ENCODE peak calls at places on chromosomes 3 and 15, in eight cellular contexts. V is pancreas; Q is fibroblast of lung; O is CD4-positive, CD25-positive, alpha-beta regulatory T cell; E is GM23338; N is CD4-positive, alpha-beta memory T cell; U is right atrium auricular region; I is ovary. D is an unnamed sample. For H3K36me3, the result is how much of the 10 kb centered on the place peaks cover.

GRCh38 chr3:184042617-184043016 is 10.2 kb upstream of the HTR3C start:
- DNase-seq in V (no peak), Q (no peak), O (no peak), E (no peak), N (no peak), U (no peak), I (no peak), D (no peak)

GRCh38 chr15:69881760-69882159 is 216.0 kb downstream of the TLE3 start:
- DNase-seq in V (no peak), Q (no peak), O (no peak), E (no peak), N (no peak), U (no peak), I (no peak), D (no peak)

GRCh38 chr3:102449341-102449740 is 14.5 kb downstream of the ZPLD1 start:
- DNase-seq in V (no peak), Q (peak), O (no peak), E (no peak), N (no peak), U (no peak), I (no peak), D (no peak)

GRCh38 chr15:51621917-51622268 is 678 bp downstream of the DMXL2 start:
- DNase-seq in V (peak), Q (peak), O (no peak), E (peak), N (no peak), U (peak), I (peak), D (no peak)

GRCh38 chr3:77147836-77148578 is 108.1 kb downstream of the ROBO2 start:
- DNase-seq in V (no peak), Q (peak), O (no peak), E (peak), N (no peak), U (no peak), I (no peak), D (no peak)

GRCh38 chr3:196941846-196942225 is 492 bp downstream of the NCBP2 start:
- DNase-seq in V (no peak), Q (peak), O (peak), E (peak), N (peak), U (no peak), I (no peak), D (no peak)

GRCh38 chr3:76369170-76369569 is 583.8 kb upstream of the ZNF717 start:
- DNase-seq in V (no peak), Q (peak), O (no peak), E (peak), N (no peak), U (no peak), I (no peak), D (no peak)

GRCh38 chr15:51493892-51494291 is 128.7 kb downstream of the DMXL2 start:
- DNase-seq in V (no peak), Q (peak), O (no peak), E (no peak), N (no peak), U (no peak), I (no peak), D (no peak)

GRCh38 chr15:70188286-70188685 is 90.6 kb upstream of the TLE3 start:
- DNase-seq in V (no peak), Q (no peak), O (no peak), E (no peak), N (no peak), U (no peak), I (no peak), D (no peak)

GRCh38 chr15:41777421-41777973 is 3.2 kb downstream of the MAPKBP1 start:
- DNase-seq in V (no peak), Q (peak), O (no peak), E (no peak), N (no peak), U (no peak), I (no peak), D (no peak)

GRCh38 chr3:194884649-194885315 is 199.1 kb downstream of the FAM43A start:
- DNase-seq in V (no peak), Q (no peak), O (no peak), E (no peak), N (no peak), U (peak), I (no peak), D (peak)

GRCh38 chr3:101671014-101671413 is 5.9 kb downstream of the ZBTB11 start:
- DNase-seq in V (no peak), Q (no peak), O (no peak), E (no peak), N (no peak), U (no peak), I (no peak), D (no peak)

GRCh38 chr3:112011376-112011940 is 12.7 kb downstream of the TAGLN3 start:
- DNase-seq in V (no peak), Q (no peak), O (no peak), E (no peak), N (no peak), U (no peak), I (no peak), D (no peak)

GRCh38 chr3:39192490-39193092 is at the start of gene XIRP1:
- DNase-seq in V (no peak), Q (peak), O (no peak), E (no peak), N (no peak), U (no peak), I (no peak), D (no peak)

GRCh38 chr15:48176957-48177356 is 1.1 kb downstream of the MYEF2 start:
- DNase-seq in V (no peak), Q (no peak), O (no peak), E (no peak), N (no peak), U (no peak), I (no peak), D (no peak)

GRCh38 chr15:67133026-67133425 is 67.6 kb downstream of the SMAD3 start:
- DNase-seq in V (no peak), Q (no peak), O (no peak), E (no peak), N (no peak), U (no peak), I (no peak), D (no peak)

GRCh38 chr3:11582123-11582968 is 61.4 kb downstream of the VGLL4 start:
- DNase-seq in V (peak), Q (peak), O (no peak), E (peak), N (no peak), U (peak), I (peak), D (peak)

GRCh38 chr15:74608776-74609175 is 6.9 kb upstream of the CLK3 start:
- DNase-seq in V (no peak), Q (no peak), O (no peak), E (no peak), N (no peak), U (no peak), I (no peak), D (no peak)

GRCh38 chr15:85149460-85150129 is 167.9 kb downstream of the PDE8A start:
- DNase-seq in V (no peak), Q (peak), O (no peak), E (no peak), N (no peak), U (no peak), I (no peak), D (no peak)

GRCh38 chr3:21618695-21619094 is 132.3 kb downstream of the ZNF385D start:
- DNase-seq in V (no peak), Q (no peak), O (no peak), E (no peak), N (no peak), U (no peak), I (no peak), D (no peak)

GRCh38 chr3:32614956-32615355 is 44.3 kb upstream of the DYNC1LI1 start:
- DNase-seq in V (no peak), Q (peak), O (no peak), E (no peak), N (no peak), U (no peak), I (no peak), D (no peak)

GRCh38 chr3:99641984-99642383 is 3.6 kb downstream of the COL8A1 start:
- DNase-seq in V (no peak), Q (no peak), O (no peak), E (no peak), N (no peak), U (no peak), I (no peak), D (no peak)

GRCh38 chr3:12835005-12835665 is 6.2 kb downstream of the RPL32 start:
- DNase-seq in V (no peak), Q (no peak), O (no peak), E (no peak), N (no peak), U (no peak), I (no peak), D (no peak)
- H3K36me3 ChIP-seq in V (half or more), Q (half or more), O (half or more), E (half or more), N (half or more), U (half or more), I (under half), D (half or more)

GRCh38 chr15:60353245-60353940 is 44.4 kb downstream of the ANXA2 start:
- DNase-seq in V (no peak), Q (peak), O (no peak), E (no peak), N (no peak), U (no peak), I (no peak), D (peak)

GRCh38 chr15:60352525-60352924 is 45.3 kb downstream of the ANXA2 start:
- DNase-seq in V (no peak), Q (no peak), O (no peak), E (no peak), N (no peak), U (no peak), I (no peak), D (peak)

GRCh38 chr15:60349589-60349988 is 48.2 kb downstream of the ANXA2 start:
- DNase-seq in V (no peak), Q (no peak), O (no peak), E (no peak), N (no peak), U (no peak), I (no peak), D (no peak)

GRCh38 chr15:60350121-60350520 is 47.7 kb downstream of the ANXA2 start:
- DNase-seq in V (no peak), Q (no peak), O (no peak), E (no peak), N (no peak), U (no peak), I (no peak), D (no peak)

DNA sequence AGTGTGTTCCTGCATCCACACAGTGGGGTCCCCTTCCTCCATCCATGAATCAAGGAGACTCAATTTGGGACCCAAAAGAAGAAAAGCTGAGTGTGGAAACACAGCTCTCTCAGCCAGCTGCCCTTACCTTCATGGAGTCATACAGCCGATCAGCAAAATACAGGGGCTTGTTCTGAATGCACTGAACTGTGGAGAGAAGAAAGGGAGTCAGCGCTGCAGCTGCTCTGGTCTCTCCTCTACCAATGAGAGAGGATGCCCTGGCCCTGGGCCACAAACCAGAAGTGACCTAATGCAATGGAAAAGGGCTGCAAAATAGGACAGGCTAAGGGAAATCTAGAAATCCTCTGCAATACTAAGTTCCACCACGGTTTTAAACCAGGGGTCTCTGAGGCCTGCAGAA is 46.7 kb downstream of the ANXA2 start:
- DNase-seq in V (no peak), Q (peak), O (no peak), E (no peak), N (no peak), U (no peak), I (no peak), D (no peak)
- H3K36me3 ChIP-seq in V (under half), Q (under half), O (half or more), E (under half), N (half or more), U (half or more), I (under half), D (half or more)

GRCh38 chr3:15711281-15711680 is 86.5 kb downstream of the ANKRD28 start:
- DNase-seq in V (no peak), Q (no peak), O (no peak), E (no peak), N (no peak), U (no peak), I (no peak), D (no peak)

GRCh38 chr3:15713364-15713763 is 84.4 kb downstream of the ANKRD28 start:
- DNase-seq in V (no peak), Q (no peak), O (no peak), E (no peak), N (no peak), U (no peak), I (no peak), D (no peak)

GRCh38 chr3:15708882-15709677 is 88.7 kb downstream of the ANKRD28 start:
- DNase-seq in V (no peak), Q (peak), O (no peak), E (no peak), N (no peak), U (no peak), I (no peak), D (no peak)

GRCh38 chr3:15716178-15716577 is 81.6 kb downstream of the ANKRD28 start:
- DNase-seq in V (no peak), Q (no peak), O (no peak), E (no peak), N (no peak), U (no peak), I (no peak), D (no peak)

DNA sequence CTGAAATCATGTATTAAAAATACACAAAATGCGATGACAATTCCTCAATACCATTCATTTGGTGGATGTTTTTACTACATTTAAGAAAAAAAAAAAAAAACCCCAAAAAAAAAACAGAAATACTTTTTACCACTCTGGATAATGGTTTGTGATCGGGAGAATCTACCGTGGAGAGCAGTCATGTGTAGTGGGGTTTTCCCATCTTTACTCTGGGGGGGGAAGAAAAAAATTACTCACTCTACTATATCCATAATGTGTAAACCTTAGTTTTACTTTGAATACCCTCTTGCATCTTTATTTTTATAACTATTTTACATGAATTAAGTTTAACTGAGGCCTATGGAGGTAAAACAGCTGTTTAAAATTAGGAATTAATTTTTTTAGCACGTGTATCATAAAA is 83.3 kb downstream of the ANKRD28 start:
- DNase-seq in V (no peak), Q (no peak), O (no peak), E (no peak), N (no peak), U (no peak), I (no peak), D (no peak)
- H3K36me3 ChIP-seq in V (under half), Q (under half), O (under half), E (under half), N (under half), U (under half), I (under half), D (under half)

GRCh38 chr3:128107809-128108208 is 15.8 kb downstream of the RUVBL1 start:
- DNase-seq in V (no peak), Q (peak), O (no peak), E (no peak), N (no peak), U (no peak), I (no peak), D (no peak)
- H3K36me3 ChIP-seq in V (under half), Q (under half), O (under half), E (under half), N (under half), U (under half), I (under half), D (under half)

GRCh38 chr3:169969696-169970095 is 3.1 kb downstream of the SEC62 start:
- DNase-seq in V (no peak), Q (no peak), O (no peak), E (no peak), N (no peak), U (no peak), I (no peak), D (no peak)
- H3K36me3 ChIP-seq in V (under half), Q (under half), O (under half), E (under half), N (under half), U (under half), I (under half), D (under half)

GRCh38 chr3:138030881-138031280 is 20.9 kb downstream of the CLDN18 start:
- DNase-seq in V (no peak), Q (no peak), O (no peak), E (no peak), N (no peak), U (no peak), I (no peak), D (no peak)
- H3K36me3 ChIP-seq in V (under half), Q (under half), O (under half), E (under half), N (under half), U (under half), I (under half), D (under half)

GRCh38 chr15:65509321-65509720 is 8.2 kb downstream of the DPP8 start:
- DNase-seq in V (no peak), Q (no peak), O (no peak), E (no peak), N (no peak), U (no peak), I (no peak), D (no peak)

GRCh38 chr15:65516997-65517865 is at the start of gene DPP8:
- DNase-seq in V (peak), Q (peak), O (peak), E (peak), N (peak), U (peak), I (peak), D (no peak)

GRCh38 chr15:65517866-65518207 is 348 bp upstream of the DPP8 start:
- DNase-seq in V (no peak), Q (no peak), O (no peak), E (no peak), N (no peak), U (no peak), I (no peak), D (no peak)

GRCh38 chr15:65512189-65512588 is 5.3 kb downstream of the DPP8 start:
- DNase-seq in V (no peak), Q (no peak), O (no peak), E (no peak), N (no peak), U (peak), I (no peak), D (no peak)

DNA sequence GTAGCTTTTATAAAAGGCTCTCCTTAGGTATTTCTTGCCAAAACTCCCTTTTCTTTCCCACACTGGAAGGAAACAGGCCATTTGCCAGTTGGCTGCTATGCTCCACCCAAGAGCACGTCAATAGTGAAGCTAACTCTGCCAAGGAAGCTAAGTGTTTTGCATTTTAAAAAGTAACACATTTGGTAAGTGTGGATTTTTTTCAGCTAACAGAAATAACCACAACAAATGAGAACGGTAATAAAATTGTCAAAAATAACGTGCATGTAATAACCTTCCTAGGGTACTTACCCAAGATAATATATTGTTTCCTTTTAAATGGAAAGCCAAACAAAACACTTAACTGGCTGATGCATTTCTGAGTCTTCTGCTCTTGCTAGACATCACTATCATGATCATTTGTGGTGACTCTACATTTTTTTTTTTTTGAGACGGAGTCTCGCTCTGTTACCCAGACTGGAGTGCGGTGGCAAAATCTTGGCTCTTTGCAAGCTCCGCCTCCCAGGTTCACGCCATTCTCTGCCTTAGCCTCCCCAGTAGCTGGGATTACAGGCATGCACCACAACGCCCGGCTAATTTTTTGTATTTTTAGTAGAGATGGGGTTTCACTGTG is 4.6 kb downstream of the DPP8 start:
- DNase-seq in V (peak), Q (peak), O (no peak), E (no peak), N (no peak), U (peak), I (peak), D (no peak)
- H3K36me3 ChIP-seq in V (under half), Q (under half), O (under half), E (under half), N (under half), U (under half), I (under half), D (under half)

DNA sequence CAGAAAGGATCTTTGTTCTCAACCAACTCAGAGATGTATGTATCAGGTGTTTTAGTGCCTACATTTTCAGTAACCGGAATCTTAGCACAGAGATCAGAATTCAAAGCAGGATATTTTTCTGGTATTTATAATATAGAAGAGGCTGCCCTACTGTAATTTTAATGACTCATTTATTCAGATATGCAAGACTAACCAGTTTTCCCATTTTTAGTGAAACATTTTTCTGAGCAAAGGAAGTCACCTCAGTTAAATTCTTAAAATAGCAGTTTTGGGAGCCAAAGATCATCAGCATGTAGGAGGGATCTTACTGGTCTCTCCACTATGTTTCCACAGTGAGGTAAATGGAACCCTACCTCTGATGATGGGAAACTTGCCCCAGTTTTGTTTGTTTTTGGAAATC is 42.0 kb downstream of the SRP14 start:
- DNase-seq in V (no peak), Q (peak), O (no peak), E (no peak), N (no peak), U (no peak), I (no peak), D (no peak)
- H3K36me3 ChIP-seq in V (under half), Q (under half), O (under half), E (half or more), N (under half), U (half or more), I (under half), D (under half)

D was measured in vagina.